ENCODE peak calls at places on chromosomes 12 and 14, in nine cellular contexts. N is skeletal muscle cell; K is activated T-cell treated with anti-CD3 and anti-CD28 coated beads, Interleukin-2, amount 50 U/mL, for 4 hours; Q is mucosa of gallbladder; B is NCI-H2029 treated with DMSO at 0.1 percent for 48 hours; R is heart right ventricle; A is left cardiac atrium; Y is effector CD4-positive, alpha-beta T cell; U is stimulated activated CD8-positive, alpha-beta memory T cell treated with anti-CD3 and anti-CD28 coated beads, Interleukin-12 subunit alpha, Interleukin-12 subunit beta, amount 100 ng/mL, for 4 hours. G is an unnamed sample.

GRCh38 chr12:117649796-117650195 is 288.4 kb upstream of the NOS1 start:
- DNase-seq in N (no peak), K (no peak), Q (no peak), B (no peak), R (no peak), A (no peak), Y (no peak), U (no peak), G (no peak)

GRCh38 chr12:27667540-27667939 is 28.7 kb upstream of the REP15 start:
- DNase-seq in N (peak; percentile 68), K (no peak), Q (no peak), B (no peak), R (no peak), A (no peak), Y (no peak), U (no peak), G (no peak)

GRCh38 chr14:103931422-103931821 is 3.2 kb downstream of the TDRD9 start:
- DNase-seq in N (no peak), K (no peak), Q (no peak), B (no peak), R (no peak), A (no peak), Y (no peak), U (no peak), G (no peak)

GRCh38 chr14:59787045-59787674 is 83.4 kb downstream of the RTN1 start:
- DNase-seq in N (no peak), K (no peak), Q (no peak), B (no peak), R (no peak), A (no peak), Y (no peak), U (no peak), G (no peak)

GRCh38 chr14:82403972-82404371 is 870.3 kb upstream of the SEL1L start:
- DNase-seq in N (no peak), K (no peak), Q (no peak), B (no peak), R (no peak), A (no peak), Y (no peak), U (no peak), G (no peak)

GRCh38 chr12:132199526-132200319 is 55.5 kb downstream of the NOC4L start:
- DNase-seq in N (no peak), K (no peak), Q (no peak), B (no peak), R (no peak), A (no peak), Y (no peak), U (no peak), G (no peak)

GRCh38 chr12:93135286-93136239 is 206.5 kb upstream of the EEA1 start:
- DNase-seq in N (peak; percentile 64), K (no peak), Q (no peak), B (peak; percentile 97), R (no peak), A (no peak), Y (no peak), U (no peak), G (no peak)

GRCh38 chr12:81797100-81797499 is 38.0 kb upstream of the PPFIA2 start:
- DNase-seq in N (no peak), K (no peak), Q (no peak), B (no peak), R (no peak), A (no peak), Y (no peak), U (no peak), G (no peak)

GRCh38 chr12:2795291-2796186 is 769 bp downstream of the FKBP4 start:
- DNase-seq in N (no peak), K (peak; percentile 63), Q (peak; percentile 79), B (no peak), R (peak; percentile 82), A (peak; percentile 84), Y (peak; percentile 63), U (peak; percentile 64), G (peak; percentile 68)

GRCh38 chr14:20624495-20625070 is 16.9 kb downstream of the OR6S1 start:
- DNase-seq in N (no peak), K (peak; percentile 26), Q (peak; percentile 56), B (no peak), R (peak; percentile 32), A (peak; percentile 68), Y (peak; percentile 26), U (no peak), G (no peak)

GRCh38 chr12:12432373-12432772 is 75.5 kb downstream of the BORCS5 start:
- DNase-seq in N (peak; percentile 72), K (no peak), Q (no peak), B (peak; percentile 38), R (no peak), A (no peak), Y (no peak), U (no peak), G (no peak)

GRCh38 chr12:66236969-66237368 is 48.0 kb downstream of the IRAK3 start:
- DNase-seq in N (no peak), K (no peak), Q (no peak), B (no peak), R (no peak), A (no peak), Y (no peak), U (no peak), G (no peak)

GRCh38 chr14:42140831-42141279 is 534.2 kb downstream of the LRFN5 start:
- DNase-seq in N (peak; percentile 46), K (no peak), Q (no peak), B (no peak), R (no peak), A (no peak), Y (no peak), U (no peak), G (no peak)

GRCh38 chr14:99025418-99025817 is 246.6 kb downstream of the BCL11B start:
- DNase-seq in N (no peak), K (no peak), Q (no peak), B (no peak), R (no peak), A (no peak), Y (no peak), U (no peak), G (no peak)

GRCh38 chr14:54105898-54106297 is 149.3 kb upstream of the BMP4 start:
- DNase-seq in N (no peak), K (no peak), Q (peak; percentile 45), B (no peak), R (no peak), A (no peak), Y (no peak), U (no peak), G (no peak)

GRCh38 chr14:65200454-65200853 is 98.1 kb upstream of the MAX start:
- DNase-seq in N (no peak), K (no peak), Q (no peak), B (no peak), R (no peak), A (no peak), Y (no peak), U (no peak), G (no peak)

GRCh38 chr12:116411977-116412376 is 134.5 kb upstream of the MED13L start:
- DNase-seq in N (no peak), K (no peak), Q (no peak), B (no peak), R (no peak), A (no peak), Y (no peak), U (no peak), G (no peak)

GRCh38 chr14:55450124-55450523 is 9.7 kb upstream of the TBPL2 start:
- DNase-seq in N (no peak), K (no peak), Q (no peak), B (no peak), R (no peak), A (no peak), Y (no peak), U (no peak), G (no peak)

GRCh38 chr14:61584258-61584657 is 111.1 kb upstream of the HIF1A start:
- DNase-seq in N (no peak), K (no peak), Q (no peak), B (no peak), R (no peak), A (no peak), Y (no peak), U (no peak), G (no peak)

GRCh38 chr12:51926064-51926632 is 18.8 kb downstream of the ACVRL1 start:
- DNase-seq in N (no peak), K (no peak), Q (no peak), B (no peak), R (no peak), A (peak; percentile 67), Y (no peak), U (no peak), G (no peak)

GRCh38 chr12:99436584-99436983 is 211.0 kb upstream of the GARIN6 start:
- DNase-seq in N (no peak), K (no peak), Q (no peak), B (no peak), R (no peak), A (no peak), Y (no peak), U (no peak), G (no peak)

GRCh38 chr14:64113279-64113678 is 180.9 kb downstream of the ESR2 start:
- DNase-seq in N (no peak), K (no peak), Q (peak; percentile 45), B (peak; percentile 48), R (no peak), A (peak; percentile 33), Y (no peak), U (no peak), G (no peak)

GRCh38 chr14:102155150-102155549 is 15.5 kb downstream of the WDR20 start:
- DNase-seq in N (no peak), K (no peak), Q (no peak), B (no peak), R (no peak), A (no peak), Y (no peak), U (no peak), G (no peak)

GRCh38 chr12:127726928-127727327 is 540.0 kb upstream of the TMEM132C start:
- DNase-seq in N (no peak), K (no peak), Q (no peak), B (peak; percentile 34), R (no peak), A (no peak), Y (no peak), U (no peak), G (no peak)

GRCh38 chr12:78086553-78087362 is 256.1 kb downstream of the NAV3 start:
- DNase-seq in N (no peak), K (no peak), Q (no peak), B (no peak), R (no peak), A (no peak), Y (no peak), U (no peak), G (no peak)

GRCh38 chr12:110109037-110109836 is 14.9 kb upstream of the IFT81 start:
- DNase-seq in N (peak; percentile 100), K (no peak), Q (peak; percentile 84), B (peak; percentile 87), R (peak; percentile 69), A (peak; percentile 77), Y (no peak), U (no peak), G (no peak)

GRCh38 chr12:94312388-94312787 is 147.3 kb downstream of the CEP83 start:
- DNase-seq in N (no peak), K (no peak), Q (no peak), B (no peak), R (no peak), A (no peak), Y (no peak), U (no peak), G (no peak)

GRCh38 chr12:14454098-14454907 is 88.8 kb downstream of the ATF7IP start:
- DNase-seq in N (no peak), K (no peak), Q (no peak), B (peak; percentile 11), R (no peak), A (no peak), Y (peak; percentile 6), U (no peak), G (peak; percentile 5)

GRCh38 chr12:124700810-124701594 is 133.6 kb upstream of the NCOR2 start:
- DNase-seq in N (no peak), K (no peak), Q (no peak), B (no peak), R (no peak), A (peak; percentile 63), Y (no peak), U (no peak), G (no peak)

GRCh38 chr12:40439771-40440492 is 215.1 kb downstream of the LRRK2 start:
- DNase-seq in N (no peak), K (no peak), Q (no peak), B (no peak), R (no peak), A (no peak), Y (no peak), U (no peak), G (no peak)

GRCh38 chr12:32444895-32445294 is 45.5 kb downstream of the FGD4 start:
- DNase-seq in N (no peak), K (no peak), Q (peak; percentile 80), B (peak; percentile 4), R (no peak), A (no peak), Y (no peak), U (no peak), G (no peak)

G was measured in T-helper 2 cell.